ENCODE peak calls at places on chromosomes 5 and 9, in nine cellular contexts. T, J, O, W, E, S, Q, F and I are unnamed samples.

GRCh38 chr9:89555426-89556375 is 49.1 kb upstream of the GADD45G start:
- DNase-seq in T (no peak), J (no peak), O (no peak), W (peak; percentile 23), E (no peak), S (no peak), Q (no peak), F (no peak), I (peak; percentile 8)

GRCh38 chr5:36786613-36787012 is 90.0 kb upstream of the NIPBL start:
- DNase-seq in T (no peak), J (no peak), O (no peak), W (no peak), E (no peak), S (no peak), Q (no peak), F (no peak), I (no peak)

GRCh38 chr5:89457411-89458329 is 574.7 kb upstream of the MEF2C start:
- DNase-seq in T (no peak), J (no peak), O (peak; percentile 17), W (no peak), E (peak; percentile 91), S (no peak), Q (peak; percentile 85), F (no peak), I (peak; percentile 53)

GRCh38 chr5:120684749-120685415 is 220.8 kb downstream of the PRR16 start:
- DNase-seq in T (peak; percentile 34), J (no peak), O (no peak), W (no peak), E (peak; percentile 18), S (no peak), Q (peak; percentile 19), F (no peak), I (no peak)

GRCh38 chr9:131487621-131488031 is 15.1 kb upstream of the POMT1 start:
- DNase-seq in T (no peak), J (no peak), O (no peak), W (no peak), E (no peak), S (no peak), Q (no peak), F (no peak), I (no peak)

GRCh38 chr9:18707489-18708210 is 233.7 kb downstream of the ADAMTSL1 start:
- DNase-seq in T (no peak), J (no peak), O (no peak), W (no peak), E (peak; percentile 69), S (no peak), Q (no peak), F (no peak), I (no peak)

GRCh38 chr9:128049788-128050187 is 17.3 kb downstream of the NAIF1 start:
- DNase-seq in T (no peak), J (no peak), O (no peak), W (no peak), E (no peak), S (no peak), Q (no peak), F (no peak), I (no peak)

GRCh38 chr5:171481791-171482536 is 62.5 kb downstream of the FGF18 start:
- DNase-seq in T (no peak), J (no peak), O (no peak), W (no peak), E (no peak), S (no peak), Q (no peak), F (no peak), I (no peak)

GRCh38 chr9:91948423-91949292 is 1.4 kb downstream of the ROR2 start:
- DNase-seq in T (peak; percentile 73), J (no peak), O (peak; percentile 58), W (peak; percentile 4), E (peak; percentile 45), S (no peak), Q (peak; percentile 37), F (no peak), I (no peak)

GRCh38 chr9:128406848-128407391 is 13.7 kb upstream of the CERCAM start:
- DNase-seq in T (no peak), J (no peak), O (no peak), W (no peak), E (peak; percentile 22), S (no peak), Q (peak; percentile 79), F (peak; percentile 65), I (no peak)

GRCh38 chr5:159187674-159188164 is 21.6 kb downstream of the RNF145 start:
- DNase-seq in T (no peak), J (no peak), O (no peak), W (peak; percentile 24), E (no peak), S (no peak), Q (no peak), F (no peak), I (no peak)

GRCh38 chr9:17531642-17532254 is 47.1 kb upstream of the SH3GL2 start:
- DNase-seq in T (peak; percentile 38), J (no peak), O (peak; percentile 49), W (peak; percentile 3), E (peak; percentile 63), S (no peak), Q (peak; percentile 32), F (peak; percentile 32), I (peak; percentile 53)

GRCh38 chr9:125258160-125258559 is 3.5 kb upstream of the GAPVD1 start:
- DNase-seq in T (no peak), J (no peak), O (no peak), W (no peak), E (no peak), S (no peak), Q (no peak), F (no peak), I (no peak)

GRCh38 chr9:95101326-95101725 is 216.2 kb downstream of the FANCC start:
- DNase-seq in T (no peak), J (no peak), O (no peak), W (no peak), E (no peak), S (no peak), Q (no peak), F (no peak), I (no peak)

GRCh38 chr5:56099346-56099745 is 104.6 kb upstream of the IL6ST start:
- DNase-seq in T (no peak), J (no peak), O (no peak), W (no peak), E (peak; percentile 97), S (no peak), Q (peak; percentile 37), F (peak; percentile 39), I (peak; percentile 96)

GRCh38 chr9:110555971-110556370 is 23.6 kb downstream of the SVEP1 start:
- DNase-seq in T (no peak), J (no peak), O (no peak), W (no peak), E (peak; percentile 99), S (no peak), Q (peak; percentile 91), F (peak; percentile 62), I (peak; percentile 96)

GRCh38 chr5:7855611-7856010 is 4.7 kb upstream of the CFAP90 start:
- DNase-seq in T (no peak), J (no peak), O (peak; percentile 14), W (no peak), E (no peak), S (no peak), Q (no peak), F (no peak), I (no peak)

GRCh38 chr9:125513634-125514413 is 193.2 kb downstream of the MAPKAP1 start:
- DNase-seq in T (no peak), J (no peak), O (no peak), W (no peak), E (peak; percentile 73), S (no peak), Q (peak; percentile 91), F (peak; percentile 68), I (peak; percentile 63)

GRCh38 chr9:2570615-2571479 is 50.7 kb upstream of the VLDLR start:
- DNase-seq in T (no peak), J (no peak), O (peak; percentile 74), W (no peak), E (peak; percentile 70), S (no peak), Q (peak; percentile 83), F (peak; percentile 41), I (peak; percentile 21)

GRCh38 chr9:28120241-28121025 is 547.2 kb upstream of the C9orf72 start:
- DNase-seq in T (no peak), J (no peak), O (peak; percentile 77), W (no peak), E (no peak), S (no peak), Q (no peak), F (no peak), I (peak; percentile 53)

GRCh38 chr5:145792840-145793239 is 42.3 kb downstream of the PRELID2 start:
- DNase-seq in T (no peak), J (no peak), O (no peak), W (no peak), E (no peak), S (no peak), Q (no peak), F (no peak), I (no peak)

GRCh38 chr5:41748631-41749030 is 121.6 kb downstream of the OXCT1 start:
- DNase-seq in T (no peak), J (no peak), O (no peak), W (no peak), E (no peak), S (no peak), Q (peak; percentile 79), F (no peak), I (no peak)

GRCh38 chr5:175335691-175336090 is 108.3 kb downstream of the DRD1 start:
- DNase-seq in T (no peak), J (no peak), O (no peak), W (no peak), E (no peak), S (no peak), Q (peak; percentile 39), F (peak; percentile 47), I (no peak)

GRCh38 chr9:92639791-92640271 is 30.1 kb downstream of the IPPK start:
- DNase-seq in T (no peak), J (no peak), O (no peak), W (no peak), E (no peak), S (no peak), Q (no peak), F (no peak), I (no peak)

GRCh38 chr5:440413-441180 is 2.4 kb upstream of the EXOC3 start:
- DNase-seq in T (no peak), J (no peak), O (no peak), W (no peak), E (no peak), S (no peak), Q (no peak), F (no peak), I (no peak)

GRCh38 chr9:137435980-137436760 is 5.0 kb downstream of the ENTPD8 start:
- DNase-seq in T (peak; percentile 68), J (no peak), O (no peak), W (no peak), E (peak; percentile 73), S (no peak), Q (peak; percentile 81), F (peak; percentile 62), I (no peak)

GRCh38 chr5:115086473-115086872 is 83.2 kb downstream of the TRIM36 start:
- DNase-seq in T (no peak), J (no peak), O (no peak), W (no peak), E (no peak), S (no peak), Q (no peak), F (no peak), I (no peak)

GRCh38 chr5:143017992-143018391 is 247.8 kb downstream of the ARHGAP26 start:
- DNase-seq in T (no peak), J (no peak), O (no peak), W (no peak), E (no peak), S (no peak), Q (no peak), F (no peak), I (no peak)

GRCh38 chr5:34923694-34924461 is 5.5 kb upstream of the DNAJC21 start:
- DNase-seq in T (peak; percentile 19), J (no peak), O (no peak), W (no peak), E (peak; percentile 84), S (no peak), Q (peak; percentile 90), F (no peak), I (peak; percentile 85)

GRCh38 chr5:113052041-113052795 is 75.6 kb downstream of the DCP2 start:
- DNase-seq in T (no peak), J (no peak), O (no peak), W (no peak), E (no peak), S (no peak), Q (no peak), F (no peak), I (peak; percentile 59)

GRCh38 chr5:32145378-32145777 is 28.7 kb downstream of the GOLPH3 start:
- DNase-seq in T (no peak), J (no peak), O (no peak), W (no peak), E (no peak), S (no peak), Q (no peak), F (no peak), I (no peak)